ENCODE peak calls at places on chromosomes 12 and 14, in nine cellular contexts. A is hepatocyte, E is Karpas-422, B is mesenchymal stem cell, X is fibroblast of lung, O is HCT116, C is SK-N-SH, W is K562, G is OCI-LY7. D is an unnamed sample.

GRCh38 chr14:22545842-22546721 is 42.9 kb downstream of the DAD1 start:
- DNase-seq in B (peak; percentile 93), A (peak; percentile 54), W (no peak), E (no peak), G (no peak), O (no peak), X (peak; percentile 89), C (no peak), D (peak; percentile 50)

GRCh38 chr12:118107694-118108093 is 3.9 kb upstream of the VSIG10 start:
- DNase-seq in A (no peak), X (no peak), C (no peak), E (no peak), W (no peak), B (no peak), O (no peak), G (no peak), D (no peak)

GRCh38 chr14:73879027-73879426 is 7.6 kb upstream of the ZNF410 start:
- DNase-seq in A (no peak), C (no peak), B (peak; percentile 56), X (peak; percentile 33), O (no peak), E (no peak), G (no peak), W (no peak), D (no peak)

GRCh38 chr12:47820631-47821345 is 1.1 kb upstream of the HDAC7 start:
- DNase-seq in G (no peak), E (no peak), A (peak; percentile 92), C (peak; percentile 61), O (peak; percentile 62), B (peak; percentile 98), X (peak; percentile 97), W (peak; percentile 52), D (peak; percentile 94)

GRCh38 chr12:15074351-15074750 is 101.5 kb downstream of the PDE6H start:
- DNase-seq in G (no peak), E (no peak), A (no peak), W (no peak), X (no peak), B (peak; percentile 89), C (no peak), O (no peak), D (no peak)

GRCh38 chr14:100747021-100747586 is 20.4 kb downstream of the DLK1 start:
- DNase-seq in A (peak; percentile 77), C (no peak), E (no peak), O (peak; percentile 45), X (peak; percentile 98), W (no peak), B (peak; percentile 96), G (no peak), D (no peak)

GRCh38 chr12:117718141-117718540 is 250.6 kb downstream of the KSR2 start:
- DNase-seq in E (no peak), G (no peak), X (peak; percentile 4), W (no peak), O (no peak), B (no peak), A (no peak), C (no peak), D (no peak)

GRCh38 chr12:93565760-93566159 is 6.7 kb upstream of the SOCS2 start:
- DNase-seq in A (no peak), C (no peak), W (no peak), E (no peak), G (no peak), O (no peak), X (no peak), B (no peak), D (no peak)

GRCh38 chr12:47791874-47792273 is 18.8 kb downstream of the SLC48A1 start:
- DNase-seq in B (no peak), A (no peak), W (no peak), O (no peak), C (no peak), G (no peak), E (no peak), X (no peak), D (no peak)

GRCh38 chr14:69532561-69533335 is 41.9 kb downstream of the CCDC177 start:
- DNase-seq in W (no peak), E (no peak), X (no peak), G (no peak), C (no peak), A (peak; percentile 18), O (no peak), B (no peak), D (no peak)

GRCh38 chr12:67539946-67540345 is 108.6 kb upstream of the DYRK2 start:
- DNase-seq in W (no peak), G (no peak), A (no peak), O (no peak), E (no peak), C (no peak), B (no peak), X (peak; percentile 46), D (no peak)

GRCh38 chr14:95759952-95760351 is 46.0 kb upstream of the TCL1A start:
- DNase-seq in G (no peak), W (no peak), O (no peak), X (no peak), B (no peak), E (no peak), A (no peak), C (peak; percentile 24), D (no peak)

GRCh38 chr14:60166144-60166543 is 946 bp upstream of the DHRS7 start:
- DNase-seq in A (no peak), G (peak; percentile 54), W (no peak), X (no peak), C (no peak), O (no peak), E (peak; percentile 66), B (no peak), D (no peak)

GRCh38 chr14:60165547-60165876 is 314 bp upstream of the DHRS7 start:
- DNase-seq in A (no peak), C (no peak), B (no peak), E (no peak), O (no peak), G (peak; percentile 24), X (no peak), W (no peak), D (no peak)

GRCh38 chr14:60164404-60164716 is 838 bp downstream of the DHRS7 start:
- DNase-seq in B (no peak), W (no peak), G (no peak), C (no peak), X (no peak), E (no peak), O (no peak), A (no peak), D (no peak)

GRCh38 chr14:60163741-60164140 is 1.5 kb downstream of the DHRS7 start:
- DNase-seq in G (no peak), A (no peak), W (no peak), O (no peak), B (no peak), C (no peak), X (no peak), E (no peak), D (peak; percentile 44)

GRCh38 chr14:60164717-60165546 is at the start of gene DHRS7:
- DNase-seq in C (peak; percentile 94), O (peak; percentile 51), G (peak; percentile 88), W (peak; percentile 56), A (peak; percentile 93), E (peak; percentile 93), B (peak; percentile 84), X (peak; percentile 81), D (peak; percentile 92)
- H3K27ac ChIP-seq in C (peak within 1 kb of the TSS; percentile 78), O (peak within 1 kb of the TSS; percentile 91), G (peak within 1 kb of the TSS; percentile 69), W (peak within 1 kb of the TSS; percentile 75), A (peak within 1 kb of the TSS; percentile 99), E (peak within 1 kb of the TSS; percentile 71), B (peak within 1 kb of the TSS; percentile 79), X (peak within 1 kb of the TSS; percentile 84), D (no peak within 1 kb of the TSS)

GRCh38 chr12:116639765-116640164 is 80.6 kb downstream of the MAP1LC3B2 start:
- DNase-seq in G (no peak), B (no peak), E (no peak), A (no peak), X (no peak), O (no peak), C (no peak), W (no peak), D (no peak)

GRCh38 chr12:116638376-116638775 is 79.2 kb downstream of the MAP1LC3B2 start:
- DNase-seq in X (no peak), A (no peak), G (no peak), C (no peak), W (no peak), O (no peak), B (no peak), E (no peak), D (no peak)

GRCh38 chr12:116635487-116635886 is 76.3 kb downstream of the MAP1LC3B2 start:
- DNase-seq in X (no peak), E (peak; percentile 88), O (no peak), C (no peak), B (no peak), A (no peak), G (no peak), W (no peak), D (no peak)

GRCh38 chr12:116637589-116638165 is 78.5 kb downstream of the MAP1LC3B2 start:
- DNase-seq in X (no peak), C (no peak), B (no peak), E (no peak), W (no peak), A (no peak), G (no peak), O (no peak), D (no peak)

GRCh38 chr12:116636636-116637519 is 77.7 kb downstream of the MAP1LC3B2 start:
- DNase-seq in G (no peak), B (no peak), W (no peak), A (peak; percentile 29), X (no peak), O (no peak), C (no peak), E (no peak), D (no peak)
- H3K4me2 ChIP-seq in G (no peak overlapping the region), B (no peak overlapping the region), W (no peak overlapping the region), A (peak overlapping the region; percentile 48), X (no peak overlapping the region), O (no peak overlapping the region), C (no peak overlapping the region), E (no peak overlapping the region), D (no peak overlapping the region)

GRCh38 chr14:24307575-24308341 is at the start of gene CIDEB:
- DNase-seq in W (peak; percentile 42), C (peak; percentile 87), G (peak; percentile 67), X (peak; percentile 22), B (peak; percentile 71), A (peak; percentile 89), E (peak; percentile 90), O (no peak), D (peak; percentile 66)
- H3K27ac ChIP-seq in W (no peak within 1 kb of the TSS), C (no peak within 1 kb of the TSS), G (no peak within 1 kb of the TSS), X (no peak within 1 kb of the TSS), B (no peak within 1 kb of the TSS), A (peak within 1 kb of the TSS; percentile 98), E (no peak within 1 kb of the TSS), O (peak within 1 kb of the TSS; percentile 20), D (no peak within 1 kb of the TSS)

DNA sequence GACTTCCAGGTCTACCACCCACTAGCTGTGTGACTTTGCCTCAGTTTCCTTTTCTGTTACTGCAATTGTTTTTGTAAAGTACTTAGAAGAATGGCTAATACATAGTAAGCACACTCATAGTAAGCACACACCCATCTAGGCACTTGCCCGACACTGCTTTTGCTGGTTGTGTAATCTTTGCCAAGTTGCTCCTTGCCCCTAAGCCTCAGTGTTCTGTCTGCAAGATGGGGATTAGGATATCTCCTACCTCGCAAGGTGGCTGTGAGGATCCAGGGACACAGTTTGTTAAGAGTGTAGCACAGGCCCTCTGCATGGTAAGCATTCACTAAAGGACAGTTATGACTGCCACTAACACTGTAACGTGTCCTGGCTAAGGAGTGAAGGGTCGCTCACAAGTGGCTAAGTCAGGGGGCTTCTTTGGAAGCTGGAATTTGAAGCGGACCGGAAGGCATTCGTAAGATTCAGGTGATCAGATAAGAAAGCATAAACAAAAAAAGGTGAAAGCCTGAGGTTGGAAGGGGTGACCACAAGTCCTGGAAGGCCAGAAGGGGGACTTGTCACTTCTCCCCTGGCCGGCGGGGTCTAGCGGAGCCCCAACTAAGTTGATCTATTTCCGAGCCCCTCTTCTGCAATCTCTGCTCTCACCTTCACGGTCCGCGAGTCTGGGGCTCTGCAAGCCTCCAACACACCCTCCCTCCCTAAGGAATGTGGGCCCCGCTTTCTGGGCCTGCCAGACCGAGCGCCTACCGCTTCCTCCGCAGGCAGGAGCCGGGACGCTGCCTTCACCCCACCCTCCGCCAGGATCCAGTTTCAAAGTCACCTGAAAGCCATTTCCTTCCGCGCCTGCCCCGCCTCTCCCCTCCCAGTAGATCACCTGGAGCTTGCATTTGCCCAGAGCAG is 1.5 kb upstream of the PLEKHG3 start:
- DNase-seq in C (no peak), E (no peak), W (no peak), B (no peak), O (no peak), G (no peak), A (peak; percentile 84), X (no peak), D (peak; percentile 83)
- H3K4me2 ChIP-seq in C (no peak overlapping the region), E (no peak overlapping the region), W (no peak overlapping the region), B (peak overlapping the region; percentile 57), O (peak overlapping the region; percentile 83), G (no peak overlapping the region), A (peak overlapping the region; percentile 83), X (no peak overlapping the region), D (peak overlapping the region; percentile 93)